ENCODE peak calls at places on chromosomes 7 and 10, in nine cellular contexts. U, X, J, E, A, C, V, M and S are unnamed samples. For H3K4me1, the result is how much of the 10 kb centered on the place peaks cover.

GRCh38 chr7:21941570-21942224 is 4.0 kb downstream of the CDCA7L start:
- DNase-seq in X (no peak), V (peak), U (no peak), C (peak), J (no peak), E (no peak), A (no peak), M (no peak), S (no peak)

GRCh38 chr10:68989317-68989990 is 851 bp downstream of the KIFBP start:
- DNase-seq in X (no peak), E (no peak), V (no peak), U (peak), J (no peak), M (no peak), A (no peak), C (peak), S (no peak)

GRCh38 chr10:33145451-33146188 is 187.6 kb upstream of the ITGB1 start:
- DNase-seq in M (no peak), A (no peak), X (no peak), J (no peak), E (no peak), U (no peak), V (no peak), C (no peak), S (no peak)

GRCh38 chr10:120485946-120486345 is 28.9 kb downstream of the PLPP4 start:
- DNase-seq in M (no peak), E (no peak), J (no peak), A (no peak), C (no peak), V (no peak), U (no peak), X (no peak), S (no peak)

GRCh38 chr7:94338921-94339371 is 55.7 kb upstream of the COL1A2 start:
- DNase-seq in M (no peak), U (no peak), X (no peak), C (peak), J (no peak), A (no peak), E (no peak), V (peak), S (no peak)

GRCh38 chr7:92968502-92968901 is 132.1 kb upstream of the CDK6 start:
- DNase-seq in M (no peak), E (no peak), U (no peak), A (no peak), V (peak), C (peak), X (no peak), J (no peak), S (no peak)

GRCh38 chr10:58608356-58608755 is 95.7 kb downstream of the BICC1 start:
- DNase-seq in A (no peak), E (no peak), X (no peak), U (no peak), J (no peak), C (peak), M (no peak), V (no peak), S (no peak)

GRCh38 chr10:74021248-74022055 is 23.5 kb downstream of the VCL start:
- DNase-seq in U (no peak), J (no peak), C (peak), E (no peak), V (peak), A (no peak), M (no peak), X (no peak), S (no peak)

GRCh38 chr10:122894261-122894944 is 15.0 kb upstream of the FAM24B start:
- DNase-seq in A (no peak), E (no peak), C (no peak), U (no peak), X (no peak), M (no peak), J (no peak), V (no peak), S (no peak)

GRCh38 chr10:12981570-12981969 is 19.9 kb downstream of the CCDC3 start:
- DNase-seq in A (no peak), V (peak), X (no peak), E (no peak), C (peak), M (no peak), J (no peak), U (no peak), S (no peak)

GRCh38 chr10:20552382-20552781 is 344.7 kb downstream of the NEBL start:
- DNase-seq in J (no peak), X (no peak), A (no peak), M (no peak), V (no peak), U (no peak), E (no peak), C (no peak), S (no peak)

GRCh38 chr10:44197646-44198045 is 187.3 kb downstream of the CXCL12 start:
- DNase-seq in X (no peak), E (no peak), C (no peak), M (no peak), A (no peak), J (no peak), V (no peak), U (no peak), S (no peak)

GRCh38 chr10:44194435-44194834 is 190.5 kb downstream of the CXCL12 start:
- DNase-seq in U (no peak), X (no peak), A (no peak), E (no peak), V (no peak), M (no peak), J (no peak), C (no peak), S (no peak)

GRCh38 chr10:44196336-44196735 is 188.6 kb downstream of the CXCL12 start:
- DNase-seq in E (no peak), V (no peak), M (no peak), J (no peak), X (no peak), C (no peak), A (no peak), U (no peak), S (no peak)

GRCh38 chr10:44195120-44196007 is 189.5 kb downstream of the CXCL12 start:
- DNase-seq in V (peak), A (no peak), X (peak), U (peak), C (peak), M (peak), E (no peak), J (peak), S (no peak)

GRCh38 chr10:44196008-44196320 is 188.9 kb downstream of the CXCL12 start:
- DNase-seq in M (no peak), A (no peak), V (no peak), U (no peak), E (no peak), J (no peak), C (no peak), X (no peak), S (no peak)
- H3K27ac ChIP-seq in M (no peak), A (no peak), V (no peak), U (peak), E (no peak), J (no peak), C (peak), X (no peak), S (no peak)

GRCh38 chr10:112896722-112897121 is 53.3 kb upstream of the TCF7L2 start:
- DNase-seq in E (no peak), X (no peak), J (no peak), A (no peak), M (no peak), V (no peak), U (no peak), C (no peak), S (no peak)
- H3K4me1 ChIP-seq in E (under half), X (under half), J (under half), A (under half), M (under half), V (under half), U (under half), C (under half), S (under half)

GRCh38 chr10:77416327-77417135 is 221.1 kb downstream of the KCNMA1 start:
- DNase-seq in J (no peak), A (no peak), E (no peak), U (no peak), C (peak), M (no peak), X (no peak), V (peak), S (no peak)
- H3K27ac ChIP-seq in J (peak), A (no peak), E (no peak), U (peak), C (peak), M (peak), X (no peak), V (peak), S (no peak)

GRCh38 chr10:121516483-121516882 is 81.8 kb downstream of the FGFR2 start:
- DNase-seq in C (no peak), X (no peak), A (no peak), U (no peak), M (no peak), V (no peak), E (no peak), J (no peak), S (no peak)
- H3K4me1 ChIP-seq in C (under half), X (under half), A (under half), U (under half), M (under half), V (under half), E (under half), J (under half), S (under half)

GRCh38 chr7:131112431-131112830 is 215.2 kb upstream of the MKLN1 start:
- DNase-seq in U (no peak), A (no peak), E (no peak), X (no peak), V (no peak), M (no peak), C (no peak), J (no peak), S (no peak)
- H3K27ac ChIP-seq in U (no peak), A (no peak), E (no peak), X (no peak), V (no peak), M (no peak), C (no peak), J (no peak), S (peak)

GRCh38 chr7:142519077-142519789 is 230.0 kb upstream of the PRSS1 start:
- DNase-seq in E (no peak), U (no peak), X (no peak), M (no peak), V (no peak), J (no peak), A (no peak), C (peak), S (no peak)
- H3K4me1 ChIP-seq in E (under half), U (under half), X (under half), M (under half), V (under half), J (under half), A (under half), C (under half), S (under half)

GRCh38 chr10:127911867-127912257 is 5.0 kb downstream of the PTPRE start:
- DNase-seq in V (no peak), X (no peak), E (no peak), U (no peak), J (no peak), A (no peak), C (no peak), M (no peak), S (no peak)
- H3K27ac ChIP-seq in V (no peak), X (no peak), E (no peak), U (no peak), J (no peak), A (no peak), C (no peak), M (no peak), S (no peak)

DNA sequence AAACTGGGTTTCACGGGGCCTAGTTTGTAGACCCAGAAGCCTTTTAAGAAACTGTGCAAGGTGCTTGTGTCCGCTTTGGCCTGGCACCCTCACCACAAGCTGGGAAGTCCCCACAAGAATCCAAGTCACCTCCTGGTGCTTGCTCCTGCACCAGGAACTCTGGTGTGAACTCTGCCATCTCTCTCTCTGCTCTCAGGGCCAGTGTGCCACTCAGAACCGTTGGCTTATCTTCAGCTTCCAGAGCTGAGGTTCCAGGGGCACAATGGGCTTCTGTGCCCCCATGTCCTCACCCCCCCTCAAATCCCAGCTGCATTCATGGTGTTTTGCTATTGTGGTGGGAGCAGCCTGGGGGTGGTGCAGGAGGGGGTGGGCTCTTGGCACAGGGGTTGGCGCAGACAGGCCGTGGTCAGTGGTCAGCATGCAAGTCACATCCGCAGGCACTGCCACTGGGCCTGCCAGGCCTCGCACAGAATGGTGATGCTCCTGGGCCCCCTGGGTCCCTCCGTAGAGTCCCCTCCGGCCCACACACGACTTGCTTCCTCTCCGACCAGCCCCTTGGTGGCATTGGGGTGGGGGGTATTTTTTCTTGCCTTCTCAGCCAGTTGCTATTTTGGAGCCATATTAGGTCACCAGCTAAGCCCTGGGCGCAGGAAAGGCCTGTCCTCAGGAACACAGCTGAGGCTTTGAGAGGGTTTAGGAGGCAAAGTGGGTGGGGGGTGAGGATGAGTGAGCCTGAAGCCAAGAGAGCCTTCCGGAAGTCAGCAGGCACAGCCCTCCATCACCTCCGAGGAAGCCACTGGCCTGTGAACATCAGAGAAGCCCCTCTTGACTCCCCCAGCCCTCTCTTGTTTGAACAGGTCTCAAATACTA is 3.0 kb downstream of the ZCCHC24 start:
- DNase-seq in M (no peak), J (no peak), A (no peak), E (no peak), V (no peak), X (peak), U (peak), C (no peak), S (no peak)
- H3K4me1 ChIP-seq in M (half or more), J (half or more), A (under half), E (under half), V (half or more), X (under half), U (under half), C (under half), S (half or more)

DNA sequence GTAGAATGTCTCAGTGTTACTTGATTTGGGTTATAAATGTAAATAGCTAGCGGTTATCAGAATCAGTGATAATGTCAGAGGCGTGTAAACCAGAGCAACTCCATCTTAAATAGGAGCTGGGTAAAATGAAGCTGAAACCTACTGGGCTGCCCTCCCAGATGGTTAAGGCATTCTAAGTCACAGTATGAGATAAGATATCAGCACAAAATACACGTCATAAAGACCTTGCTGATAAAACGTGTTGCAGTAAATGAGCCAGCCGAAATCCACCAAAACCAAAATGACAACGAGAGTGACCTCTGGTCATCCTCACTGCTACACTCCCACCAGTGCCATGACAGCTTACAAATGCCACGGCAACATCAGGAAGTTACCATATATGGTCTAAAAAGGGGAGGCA is 172.3 kb downstream of the CHRM2 start:
- DNase-seq in E (no peak), J (no peak), A (no peak), V (no peak), U (no peak), X (no peak), C (no peak), M (no peak), S (no peak)
- H3K27ac ChIP-seq in E (no peak), J (no peak), A (no peak), V (no peak), U (no peak), X (no peak), C (no peak), M (no peak), S (no peak)